ENCODE peak calls at places on chromosome 19, in four cellular contexts. One of them, this sample, is unnamed.
A peak's percentile ranks its signal among the peaks of the same experiment; 100 is the strongest.

GRCh38 chr19:55311797-55312196 is 13.3 kb downstream of the TMEM150B start:
- DNase-seq in GM12878: no peak
- DNase-seq in K562: no peak
- DNase-seq in SK-N-SH: peak; percentile 28
- DNase-seq in this sample: no peak

GRCh38 chr19:42422092-42422575 is 5.1 kb downstream of the LIPE start:
- DNase-seq in K562: no peak
- DNase-seq in GM12878: no peak
- DNase-seq in SK-N-SH: no peak
- DNase-seq in this sample: no peak

GRCh38 chr19:55526216-55527196 is 10.4 kb downstream of the SBK2 start:
- DNase-seq in SK-N-SH: peak; percentile 57
- DNase-seq in K562: no peak
- DNase-seq in GM12878: no peak
- DNase-seq in this sample: no peak

GRCh38 chr19:28633223-28634030 is 579.5 kb downstream of the UQCRFS1 start:
- DNase-seq in SK-N-SH: peak; percentile 52
- DNase-seq in K562: peak; percentile 76
- DNase-seq in GM12878: no peak
- DNase-seq in this sample: peak; percentile 18

GRCh38 chr19:31214086-31214485 is 135.2 kb downstream of the TSHZ3 start:
- DNase-seq in SK-N-SH: peak; percentile 27
- DNase-seq in K562: peak; percentile 17
- DNase-seq in GM12878: no peak
- DNase-seq in this sample: no peak

GRCh38 chr19:55247621-55248099 is 11.2 kb downstream of the PPP6R1 start:
- DNase-seq in K562: no peak
- DNase-seq in SK-N-SH: peak; percentile 71
- DNase-seq in GM12878: no peak
- DNase-seq in this sample: no peak

GRCh38 chr19:47350599-47350998 is 1.5 kb downstream of the DHX34 start:
- DNase-seq in GM12878: no peak
- DNase-seq in K562: no peak
- DNase-seq in SK-N-SH: no peak
- DNase-seq in this sample: no peak

GRCh38 chr19:55600336-55601028 is 394 bp downstream of the ZNF524 start:
- DNase-seq in GM12878: no peak
- DNase-seq in K562: no peak
- DNase-seq in SK-N-SH: peak; percentile 89
- DNase-seq in this sample: no peak

GRCh38 chr19:27881213-27881612 is 1331.7 kb downstream of the UQCRFS1 start:
- DNase-seq in SK-N-SH: no peak
- DNase-seq in GM12878: no peak
- DNase-seq in K562: no peak
- DNase-seq in this sample: no peak

GRCh38 chr19:39390460-39390758 is 497 bp downstream of the PAF1 start:
- DNase-seq in GM12878: no peak
- DNase-seq in K562: no peak
- DNase-seq in SK-N-SH: no peak
- DNase-seq in this sample: no peak

GRCh38 chr19:1725100-1726064 is 27.9 kb upstream of the ONECUT3 start:
- DNase-seq in GM12878: no peak
- DNase-seq in K562: peak; percentile 100
- DNase-seq in SK-N-SH: peak; percentile 100
- DNase-seq in this sample: peak; percentile 99

GRCh38 chr19:56105090-56105701 is 15.9 kb downstream of the ZNF787 start:
- DNase-seq in GM12878: no peak
- DNase-seq in K562: no peak
- DNase-seq in SK-N-SH: no peak
- DNase-seq in this sample: peak; percentile 81

GRCh38 chr19:7355151-7355845 is 6.6 kb downstream of the ARHGEF18 start:
- DNase-seq in K562: no peak
- DNase-seq in GM12878: no peak
- DNase-seq in SK-N-SH: no peak
- DNase-seq in this sample: no peak

GRCh38 chr19:29967623-29968022 is 25.6 kb downstream of the URI1 start:
- DNase-seq in K562: no peak
- DNase-seq in GM12878: no peak
- DNase-seq in SK-N-SH: no peak
- DNase-seq in this sample: no peak

GRCh38 chr19:50898018-50898417 is 13.2 kb downstream of the KLK4 start:
- DNase-seq in SK-N-SH: no peak
- DNase-seq in GM12878: no peak
- DNase-seq in K562: no peak
- DNase-seq in this sample: no peak
- TF ChIP-seq FOXM1 in SK-N-SH: no peak
- TF ChIP-seq FOXM1 in GM12878: no peak
- TF ChIP-seq FOXM1 in K562: no peak
- TF ChIP-seq FOXM1 in this sample: no peak

DNA sequence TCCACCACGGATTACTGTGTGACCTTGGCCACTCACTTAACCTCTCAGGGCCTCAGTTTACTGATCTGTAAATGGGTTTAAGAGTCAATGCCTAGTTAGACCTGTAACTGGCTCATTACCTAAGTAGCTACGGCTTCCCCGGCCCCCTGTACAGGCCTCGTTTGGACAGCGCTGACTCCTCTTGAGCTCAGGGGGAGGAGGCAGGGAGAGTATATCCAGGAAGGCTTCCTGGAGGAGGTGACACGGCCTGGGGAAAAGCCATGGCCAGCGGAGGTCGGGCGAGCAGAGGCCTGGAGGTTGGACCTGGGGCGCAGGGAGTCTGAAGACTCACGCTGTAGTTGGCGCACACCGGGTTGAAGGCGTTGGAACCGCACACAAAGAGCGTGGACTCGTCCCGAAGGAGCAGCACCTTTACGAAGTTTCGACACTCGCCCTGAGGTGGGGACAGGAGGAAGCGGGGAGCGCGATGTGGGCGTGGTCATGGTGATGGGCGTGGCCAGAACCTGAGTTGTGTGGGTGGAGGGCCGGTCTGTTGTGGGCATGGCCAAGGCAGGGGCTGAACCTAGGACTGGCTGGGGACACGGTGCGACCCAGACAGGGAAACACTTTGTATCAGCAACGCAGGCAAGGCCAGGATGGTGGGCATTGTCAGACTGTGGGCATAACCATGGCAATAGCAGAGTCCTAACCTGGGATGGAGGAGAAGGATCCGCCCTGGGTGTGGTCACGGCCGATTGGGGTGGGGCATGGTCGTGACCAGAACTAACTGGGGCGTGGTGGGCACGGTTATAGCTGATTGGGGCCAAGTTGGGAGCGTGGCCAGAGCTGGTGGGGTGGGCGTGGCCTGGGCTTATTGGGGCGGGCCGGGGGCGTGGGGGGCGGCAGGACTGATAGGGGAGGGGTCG is 3.6 kb downstream of the SEMA6B start:
- DNase-seq in K562: peak; percentile 93
- DNase-seq in GM12878: no peak
- DNase-seq in SK-N-SH: peak; percentile 77
- DNase-seq in this sample: peak; percentile 77
- TF ChIP-seq FOXM1 in K562: peak; percentile 33
- TF ChIP-seq FOXM1 in GM12878: no peak
- TF ChIP-seq FOXM1 in SK-N-SH: no peak
- TF ChIP-seq FOXM1 in this sample: no peak

DNA sequence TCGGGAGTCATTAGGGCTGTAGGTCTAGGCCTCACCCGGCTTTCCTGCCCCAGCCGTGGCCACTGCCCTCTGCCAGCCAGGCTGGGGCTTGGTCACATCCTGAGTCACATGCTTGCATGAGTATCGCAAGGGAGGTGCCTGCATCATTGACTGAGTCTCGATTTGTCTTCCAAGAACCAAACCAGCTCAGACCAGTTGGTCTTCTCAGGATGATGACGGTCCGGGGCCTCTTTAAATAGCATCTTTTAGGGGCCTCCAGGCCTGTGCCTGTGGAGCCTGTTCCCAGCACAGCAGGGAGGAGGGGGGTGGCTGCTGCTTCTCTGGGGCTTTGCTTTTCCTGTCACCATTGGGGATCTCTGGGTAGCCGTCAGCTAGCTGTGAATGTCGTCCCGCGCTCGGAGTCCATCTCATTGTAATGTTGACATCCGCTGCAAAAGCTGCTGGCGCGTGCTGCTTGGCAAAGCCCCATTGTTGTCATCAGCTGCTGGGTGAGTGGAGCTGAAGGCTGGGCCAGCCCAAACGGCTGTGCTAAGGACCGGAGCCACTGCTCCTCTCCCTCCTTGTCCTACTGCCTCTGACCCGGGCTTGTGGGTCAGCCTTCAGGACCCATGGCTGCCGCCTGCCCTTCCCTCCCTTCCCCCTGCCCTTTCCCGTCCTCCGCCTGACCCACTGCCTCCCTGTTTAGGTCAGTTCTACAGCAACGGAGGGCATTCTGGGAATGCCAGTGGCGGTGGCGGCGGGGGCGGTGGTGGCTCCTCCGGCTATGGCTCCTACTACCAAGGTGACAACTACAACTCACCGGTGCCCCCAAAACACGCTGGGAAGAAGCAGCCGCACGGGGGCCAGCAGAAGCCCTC is 14.3 kb upstream of the QTRT1 start:
- DNase-seq in GM12878: no peak
- DNase-seq in SK-N-SH: peak; percentile 10
- DNase-seq in K562: no peak
- DNase-seq in this sample: no peak
- TF ChIP-seq FOXM1 in GM12878: no peak
- TF ChIP-seq FOXM1 in SK-N-SH: no peak
- TF ChIP-seq FOXM1 in K562: no peak
- TF ChIP-seq FOXM1 in this sample: no peak

DNA sequence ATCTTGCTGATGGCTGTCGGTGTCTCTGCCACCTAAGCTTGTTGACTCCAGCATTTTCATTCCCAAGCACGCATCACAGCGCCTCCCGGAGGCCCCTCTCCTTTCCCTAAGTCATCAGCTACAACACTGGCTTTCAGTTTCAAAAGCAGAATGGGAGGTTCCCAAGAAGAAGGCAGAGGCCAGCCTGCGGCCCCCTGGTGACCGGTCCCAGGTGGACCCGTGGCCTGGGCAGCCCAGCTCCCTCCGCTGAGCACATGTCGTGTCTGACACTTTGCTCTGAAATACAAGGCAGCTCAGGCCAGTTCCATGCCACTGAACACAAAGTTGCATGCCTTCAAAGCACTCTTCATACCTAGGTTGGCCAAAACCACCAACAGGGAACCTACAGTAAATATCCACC is 8.5 kb downstream of the MLLT1 start:
- DNase-seq in GM12878: no peak
- DNase-seq in SK-N-SH: peak; percentile 67
- DNase-seq in K562: peak; percentile 58
- DNase-seq in this sample: peak; percentile 12
- TF ChIP-seq FOXM1 in GM12878: no peak
- TF ChIP-seq FOXM1 in SK-N-SH: no peak
- TF ChIP-seq FOXM1 in K562: no peak
- TF ChIP-seq FOXM1 in this sample: no peak

DNA sequence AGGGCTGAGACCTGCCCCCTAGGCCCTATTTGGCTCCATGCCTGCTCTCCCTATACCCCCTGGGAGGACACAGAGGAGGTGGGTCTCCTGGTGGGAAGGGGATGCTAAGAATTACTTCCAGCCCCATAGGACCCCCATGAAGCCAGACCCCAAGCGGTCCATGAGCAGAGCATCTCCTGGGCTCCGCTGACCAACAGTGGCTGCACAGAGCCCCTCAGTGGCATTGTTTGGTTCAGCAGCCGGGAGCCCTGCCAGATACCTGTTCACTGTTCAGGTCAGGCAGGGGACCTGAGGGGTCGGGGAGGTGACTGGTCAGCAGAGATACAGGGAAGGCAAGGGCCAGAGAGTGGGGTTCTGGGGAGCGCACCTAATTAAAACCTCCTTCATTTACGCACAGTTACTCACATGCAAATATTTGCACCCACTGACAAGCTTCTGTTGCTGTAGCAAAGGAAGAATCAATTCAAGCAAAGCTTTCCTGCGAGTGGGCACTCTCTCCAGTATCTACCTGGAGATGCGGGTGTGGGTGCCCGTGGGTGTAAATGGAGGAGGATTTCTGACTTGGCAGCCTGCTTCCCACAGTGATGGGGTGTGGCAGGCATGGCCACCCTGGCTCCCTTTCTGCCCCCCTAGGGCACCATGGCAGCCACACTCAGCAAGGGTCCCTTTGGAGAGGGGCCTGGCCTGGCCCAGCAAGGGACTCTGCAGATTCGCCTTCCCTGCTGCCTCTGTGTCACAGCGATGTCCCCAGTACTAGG is 83.5 kb downstream of the CHST8 start:
- DNase-seq in GM12878: no peak
- DNase-seq in K562: no peak
- DNase-seq in SK-N-SH: no peak
- DNase-seq in this sample: no peak
- TF ChIP-seq FOXM1 in GM12878: no peak
- TF ChIP-seq FOXM1 in K562: no peak
- TF ChIP-seq FOXM1 in SK-N-SH: no peak
- TF ChIP-seq FOXM1 in this sample: no peak

DNA sequence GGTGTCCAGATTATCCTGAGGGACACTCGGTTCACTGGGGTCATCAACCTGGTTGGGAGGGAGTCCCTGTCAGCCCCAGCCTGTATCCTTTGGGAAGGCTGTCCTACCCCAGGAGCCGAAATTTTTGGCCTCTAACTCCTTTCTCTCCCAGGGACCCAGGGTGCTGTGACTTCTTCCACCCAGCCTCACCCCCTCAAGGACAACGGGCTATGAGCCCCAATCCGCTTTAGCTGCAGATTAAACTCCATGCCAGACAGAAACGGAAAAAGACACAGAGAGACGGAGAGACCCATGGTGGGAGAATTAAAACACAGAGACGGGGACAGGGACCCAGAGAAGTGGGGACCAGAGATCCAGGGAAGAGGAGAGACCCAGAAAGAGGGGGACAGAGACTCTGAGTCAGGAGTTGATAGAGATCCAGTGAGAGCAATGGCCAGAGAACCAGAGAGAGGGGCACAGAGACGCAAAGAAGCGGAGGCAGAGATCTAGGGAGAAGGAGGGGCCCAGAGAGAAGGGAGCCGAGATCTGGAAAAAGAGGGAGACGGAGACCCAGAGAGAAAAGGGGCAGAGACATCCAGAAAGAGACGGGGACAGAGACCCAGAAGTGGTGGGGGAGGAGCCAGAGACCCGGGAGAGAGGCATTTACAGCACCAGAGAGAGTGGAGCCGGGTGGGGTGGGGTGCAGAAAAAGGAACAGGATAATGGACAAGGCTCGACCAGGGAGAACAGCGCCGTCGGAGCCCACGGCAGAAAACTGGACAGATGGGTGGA is 703 bp downstream of the SLC17A7 start:
- DNase-seq in GM12878: no peak
- DNase-seq in SK-N-SH: no peak
- DNase-seq in K562: no peak
- DNase-seq in this sample: no peak
- TF ChIP-seq FOXM1 in GM12878: no peak
- TF ChIP-seq FOXM1 in SK-N-SH: no peak
- TF ChIP-seq FOXM1 in K562: no peak
- TF ChIP-seq FOXM1 in this sample: no peak

GRCh38 chr19:15297416-15298224 is 34.7 kb downstream of the BRD4 start:
- DNase-seq in GM12878: no peak
- DNase-seq in SK-N-SH: no peak
- DNase-seq in K562: no peak
- DNase-seq in this sample: no peak
- TF ChIP-seq FOXM1 in GM12878: no peak
- TF ChIP-seq FOXM1 in SK-N-SH: no peak
- TF ChIP-seq FOXM1 in K562: no peak
- TF ChIP-seq FOXM1 in this sample: no peak

This sample was measured in HEK293T.